ENCODE peak calls at places on chromosomes 5 and 9, in five cellular contexts. W is heart left ventricle; K is SK-N-SH; O is A549; D is CD4-positive, CD25-positive, alpha-beta regulatory T cell. S is an unnamed sample.

GRCh38 chr9:119167267-119167666 is 202.0 kb downstream of the BRINP1 start:
- DNase-seq in W (no peak), K (no peak), O (no peak), D (no peak), S (no peak)

GRCh38 chr9:121620777-121621437 is 30.5 kb upstream of the DAB2IP start:
- DNase-seq in W (no peak), K (peak; percentile 79), O (peak; percentile 67), D (no peak), S (no peak)

GRCh38 chr5:145189786-145190185 is 645.4 kb downstream of the PRELID2 start:
- DNase-seq in W (no peak), K (no peak), O (no peak), D (no peak), S (no peak)

GRCh38 chr9:136622538-136622948 is 40.2 kb upstream of the EGFL7 start:
- DNase-seq in W (no peak), K (no peak), O (no peak), D (no peak), S (no peak)

GRCh38 chr5:56951131-56951945 is 585 bp downstream of the MIER3 start:
- DNase-seq in W (peak; percentile 28), K (peak; percentile 82), O (peak; percentile 31), D (peak; percentile 22), S (peak; percentile 60)

GRCh38 chr5:77174526-77174925 is 36.0 kb upstream of the PDE8B start:
- DNase-seq in W (no peak), K (no peak), O (no peak), D (no peak), S (no peak)

GRCh38 chr9:22623236-22623635 is 176.6 kb downstream of the DMRTA1 start:
- DNase-seq in W (no peak), K (no peak), O (no peak), D (no peak), S (no peak)

GRCh38 chr9:99222416-99223280 is 566 bp downstream of the SEC61B start:
- DNase-seq in W (no peak), K (no peak), O (no peak), D (no peak), S (no peak)

GRCh38 chr5:119274024-119274766 is 81.6 kb upstream of the TNFAIP8 start:
- DNase-seq in W (no peak), K (no peak), O (no peak), D (no peak), S (peak; percentile 73)

GRCh38 chr9:21661626-21662025 is 140.8 kb upstream of the MTAP start:
- DNase-seq in W (no peak), K (no peak), O (no peak), D (no peak), S (no peak)

GRCh38 chr9:122821278-122821952 is 7.0 kb downstream of the PDCL start:
- DNase-seq in W (no peak), K (no peak), O (no peak), D (no peak), S (no peak)

GRCh38 chr5:36641416-36641815 is 35.0 kb downstream of the SLC1A3 start:
- DNase-seq in W (no peak), K (no peak), O (no peak), D (no peak), S (no peak)

GRCh38 chr9:123410281-123410910 is 54.4 kb downstream of the CRB2 start:
- DNase-seq in W (no peak), K (no peak), O (no peak), D (no peak), S (no peak)

GRCh38 chr5:179193746-179194145 is 133.6 kb downstream of the ZNF354C start:
- DNase-seq in W (no peak), K (no peak), O (no peak), D (no peak), S (no peak)

GRCh38 chr5:172911976-172912375 is 47.2 kb upstream of the RPL26L1 start:
- DNase-seq in W (no peak), K (no peak), O (no peak), D (no peak), S (no peak)

GRCh38 chr5:172007153-172007794 is 836 bp upstream of the FBXW11 start:
- DNase-seq in W (no peak), K (peak; percentile 12), O (no peak), D (no peak), S (no peak)

GRCh38 chr9:115883467-115884329 is 269.9 kb upstream of the PAPPA start:
- DNase-seq in W (peak; percentile 19), K (peak; percentile 19), O (peak; percentile 60), D (no peak), S (no peak)

GRCh38 chr9:121607434-121608248 is 43.8 kb upstream of the DAB2IP start:
- DNase-seq in W (peak; percentile 74), K (peak; percentile 75), O (no peak), D (no peak), S (no peak)

GRCh38 chr5:91139572-91140200 is 243.4 kb downstream of the ARRDC3 start:
- DNase-seq in W (no peak), K (no peak), O (no peak), D (no peak), S (no peak)

GRCh38 chr5:170542691-170543275 is 39.0 kb downstream of the KCNIP1 start:
- DNase-seq in W (no peak), K (no peak), O (no peak), D (no peak), S (no peak)

GRCh38 chr9:20024159-20024571 is 235.3 kb upstream of the SLC24A2 start:
- DNase-seq in W (no peak), K (no peak), O (no peak), D (no peak), S (no peak)

GRCh38 chr5:8517461-8517860 is 648.5 kb downstream of the MTRR start:
- DNase-seq in W (no peak), K (no peak), O (no peak), D (no peak), S (no peak)

GRCh38 chr5:55063899-55064298 is 38.5 kb upstream of the GZMA start:
- DNase-seq in W (no peak), K (no peak), O (no peak), D (no peak), S (no peak)

GRCh38 chr5:42531611-42532010 is 108.4 kb downstream of the GHR start:
- DNase-seq in W (no peak), K (no peak), O (no peak), D (no peak), S (no peak)

GRCh38 chr5:96293966-96294886 is 138.8 kb downstream of the PCSK1 start:
- DNase-seq in W (no peak), K (no peak), O (no peak), D (no peak), S (no peak)

GRCh38 chr9:133694686-133695085 is 43.5 kb downstream of the SARDH start:
- DNase-seq in W (no peak), K (no peak), O (no peak), D (no peak), S (no peak)

GRCh38 chr5:145450286-145450969 is 384.7 kb downstream of the PRELID2 start:
- DNase-seq in W (no peak), K (no peak), O (no peak), D (no peak), S (no peak)

GRCh38 chr9:118455781-118456180 is 751.6 kb downstream of the TLR4 start:
- DNase-seq in W (no peak), K (no peak), O (no peak), D (no peak), S (no peak)

GRCh38 chr9:124381073-124381945 is 33.9 kb downstream of the PSMB7 start:
- DNase-seq in W (no peak), K (no peak), O (no peak), D (no peak), S (no peak)

GRCh38 chr9:68560131-68560844 is 19.6 kb upstream of the TMEM252 start:
- DNase-seq in W (peak; percentile 54), K (peak; percentile 21), O (peak; percentile 13), D (peak; percentile 19), S (peak; percentile 61)

GRCh38 chr9:137683307-137683864 is 64.6 kb downstream of the EHMT1 start:
- DNase-seq in W (no peak), K (no peak), O (no peak), D (no peak), S (no peak)
- H3K4me1 ChIP-seq in W (peaks cover 3% of the 10 kb centered on the region), K (peaks cover 5% of the 10 kb centered on the region), O (peaks cover 3% of the 10 kb centered on the region), D (peaks cover 2% of the 10 kb centered on the region), S (peaks cover 10% of the 10 kb centered on the region)

GRCh38 chr9:35609001-35609819 is 4.1 kb downstream of the TESK1 start:
- DNase-seq in W (no peak), K (no peak), O (no peak), D (no peak), S (no peak)

GRCh38 chr9:35608221-35608620 is 3.2 kb downstream of the TESK1 start:
- DNase-seq in W (no peak), K (no peak), O (no peak), D (no peak), S (no peak)

GRCh38 chr9:35609820-35610163 is 4.7 kb downstream of the TESK1 start:
- DNase-seq in W (no peak), K (no peak), O (no peak), D (no peak), S (no peak)

GRCh38 chr9:35612843-35613242 is 5.4 kb downstream of the CD72 start:
- DNase-seq in W (no peak), K (no peak), O (no peak), D (no peak), S (no peak)

DNA sequence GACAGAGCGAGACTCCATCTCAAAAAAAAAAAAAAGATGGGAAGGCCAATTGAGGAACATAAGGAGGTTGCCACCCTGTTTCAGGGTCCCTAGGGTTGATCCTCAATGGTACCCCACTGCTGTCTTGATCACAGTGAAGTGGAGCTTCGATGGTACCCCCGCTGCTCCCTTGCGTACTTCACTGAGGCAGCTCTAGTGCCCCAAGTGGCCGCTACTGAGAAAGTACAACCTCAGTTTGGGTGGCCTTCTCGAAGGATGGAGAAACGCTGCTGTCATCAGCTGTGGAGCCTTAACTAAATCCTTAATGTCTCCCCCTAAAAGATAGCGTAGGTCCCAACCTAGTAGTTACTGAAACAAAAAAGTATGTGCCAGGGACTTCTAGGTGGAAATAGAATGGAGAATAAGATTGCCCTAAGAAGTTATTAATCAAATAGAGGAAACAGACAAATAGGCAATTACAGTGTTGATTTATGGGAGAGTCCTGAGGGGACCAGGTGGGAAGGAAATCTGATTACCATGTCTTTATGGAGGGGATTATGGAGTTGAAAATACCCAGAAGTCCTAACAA is 6.3 kb downstream of the TESK1 start:
- DNase-seq in W (peak; percentile 40), K (peak; percentile 77), O (peak; percentile 64), D (peak; percentile 56), S (peak; percentile 62)
- H3K27ac ChIP-seq in W (no peak overlapping the region), K (no peak overlapping the region), O (no peak overlapping the region), D (no peak overlapping the region), S (no peak overlapping the region)

GRCh38 chr9:93466416-93467061 is 13.2 kb upstream of the FAM120AOS start:
- DNase-seq in W (no peak), K (no peak), O (no peak), D (no peak), S (no peak)

GRCh38 chr9:93464876-93465275 is 11.5 kb upstream of the FAM120AOS start:
- DNase-seq in W (no peak), K (no peak), O (no peak), D (no peak), S (no peak)

GRCh38 chr9:93465853-93466252 is 12.5 kb upstream of the FAM120AOS start:
- DNase-seq in W (no peak), K (no peak), O (no peak), D (no peak), S (no peak)

GRCh38 chr9:93463638-93464248 is 10.4 kb upstream of the FAM120AOS start:
- DNase-seq in W (no peak), K (no peak), O (no peak), D (no peak), S (no peak)

GRCh38 chr9:93464395-93464794 is 11.0 kb upstream of the FAM120AOS start:
- DNase-seq in W (no peak), K (no peak), O (no peak), D (no peak), S (no peak)
- H3K4me1 ChIP-seq in W (peaks cover 13% of the 10 kb centered on the region), K (peaks cover 34% of the 10 kb centered on the region), O (peaks cover 90% of the 10 kb centered on the region), D (peaks cover 74% of the 10 kb centered on the region), S (peaks cover 62% of the 10 kb centered on the region)

GRCh38 chr9:72947987-72948465 is 4.8 kb downstream of the ALDH1A1 start:
- DNase-seq in W (no peak), K (no peak), O (no peak), D (no peak), S (no peak)
- H3K27ac ChIP-seq in W (no peak overlapping the region), K (no peak overlapping the region), O (peak overlapping the region; percentile 91), D (no peak overlapping the region), S (peak overlapping the region; percentile 78)

S was measured in Peyer's patch.